ENCODE peak calls at places on chromosomes 7 and 10, in five cellular contexts. L, K, H, S and Q are unnamed samples.

GRCh38 chr10:51014680-51015425 is 59.4 kb upstream of the PRKG1 start:
- DNase-seq in K (no peak), L (no peak), S (no peak), H (no peak), Q (no peak)

GRCh38 chr10:50322075-50322474 is 70.8 kb upstream of the ASAH2 start:
- DNase-seq in S (no peak), L (no peak), H (no peak), K (no peak), Q (peak; percentile 56)

GRCh38 chr10:6739530-6740174 is 159.6 kb upstream of the PRKCQ start:
- DNase-seq in H (no peak), K (no peak), L (no peak), S (no peak), Q (no peak)

GRCh38 chr10:17731331-17731730 is 20.7 kb upstream of the TMEM236 start:
- DNase-seq in L (no peak), H (no peak), K (no peak), S (no peak), Q (no peak)

GRCh38 chr7:42745357-42746022 is 166.4 kb downstream of the C7orf25 start:
- DNase-seq in S (no peak), K (peak; percentile 1), H (peak; percentile 48), L (no peak), Q (peak; percentile 48)

GRCh38 chr10:44008270-44008916 is 359.7 kb upstream of the ZNF32 start:
- DNase-seq in H (no peak), L (no peak), S (no peak), K (no peak), Q (no peak)

GRCh38 chr7:7014827-7015610 is 167.3 kb upstream of the C1GALT1 start:
- DNase-seq in H (no peak), K (no peak), S (no peak), L (no peak), Q (no peak)

GRCh38 chr10:66717221-66717981 is 208.4 kb upstream of the LRRTM3 start:
- DNase-seq in H (no peak), L (no peak), K (no peak), S (no peak), Q (no peak)

GRCh38 chr7:33073243-33073642 is 10.7 kb upstream of the NT5C3A start:
- DNase-seq in H (no peak), S (no peak), K (no peak), L (no peak), Q (no peak)

GRCh38 chr7:3916146-3916545 is 615.1 kb downstream of the SDK1 start:
- DNase-seq in H (no peak), L (no peak), S (no peak), K (no peak), Q (no peak)

GRCh38 chr7:113230691-113231090 is 112.3 kb upstream of the SMIM30 start:
- DNase-seq in S (no peak), L (no peak), K (no peak), H (no peak), Q (no peak)

GRCh38 chr10:88730864-88731263 is 24.8 kb downstream of the LIPK start:
- DNase-seq in K (no peak), L (no peak), H (no peak), S (no peak), Q (no peak)

GRCh38 chr10:96863922-96864543 is 31.9 kb downstream of the LCOR start:
- DNase-seq in L (no peak), S (no peak), K (no peak), H (no peak), Q (no peak)

GRCh38 chr10:1663226-1663625 is 74.1 kb downstream of the ADARB2 start:
- DNase-seq in K (no peak), L (no peak), H (no peak), S (no peak), Q (no peak)

GRCh38 chr10:101095550-101096213 is 33.9 kb downstream of the KAZALD1 start:
- DNase-seq in L (no peak), H (peak; percentile 88), S (peak; percentile 17), K (peak; percentile 66), Q (peak; percentile 72)

GRCh38 chr7:5495581-5496375 is 72.1 kb upstream of the TNRC18 start:
- DNase-seq in L (peak; percentile 77), S (no peak), K (no peak), H (no peak), Q (no peak)

GRCh38 chr10:121260383-121260782 is 337.9 kb downstream of the FGFR2 start:
- DNase-seq in L (no peak), K (no peak), H (no peak), S (no peak), Q (no peak)

GRCh38 chr10:126054191-126054590 is 157.8 kb downstream of the FANK1 start:
- DNase-seq in S (no peak), K (no peak), L (no peak), H (no peak), Q (no peak)

GRCh38 chr7:20330797-20331230 is at the start of gene ITGB8:
- DNase-seq in L (no peak), H (peak; percentile 34), S (no peak), K (no peak), Q (peak; percentile 35)

GRCh38 chr10:3192856-3193635 is 20.5 kb upstream of the PITRM1 start:
- DNase-seq in H (peak; percentile 42), S (no peak), L (no peak), K (peak; percentile 21), Q (peak; percentile 74)

GRCh38 chr7:79453266-79453557 is 255 bp downstream of the MAGI2 start:
- DNase-seq in H (no peak), S (no peak), K (no peak), L (peak; percentile 67), Q (no peak)

GRCh38 chr10:34254596-34254995 is 560.5 kb downstream of the PARD3 start:
- DNase-seq in L (no peak), K (no peak), S (no peak), H (no peak), Q (no peak)